ENCODE peak calls at places on chromosomes 16 and 17, in five cellular contexts. N is HepG2, K is IMR-90, C is HCT116, A is K562. R is an unnamed sample.

GRCh38 chr17:386145-386876 is 33.7 kb upstream of the RPH3AL start:
- DNase-seq in N (peak; percentile 47), K (no peak), A (peak; percentile 69), C (peak; percentile 6), R (peak; percentile 76)

GRCh38 chr16:65044861-65045260 is 77.0 kb downstream of the CDH11 start:
- DNase-seq in A (no peak), C (no peak), K (peak; percentile 92), N (no peak), R (no peak)

GRCh38 chr17:27858621-27859305 is 34.4 kb downstream of the LYRM9 start:
- DNase-seq in A (no peak), C (no peak), N (no peak), K (no peak), R (no peak)

GRCh38 chr16:47043970-47044684 is 70.7 kb upstream of the DNAJA2 start:
- DNase-seq in K (no peak), N (no peak), C (no peak), A (no peak), R (no peak)

GRCh38 chr17:68290268-68290954 is 516 bp downstream of the SLC16A6 start:
- DNase-seq in C (no peak), A (no peak), N (no peak), K (no peak), R (no peak)

GRCh38 chr17:60676758-60677307 is 818 bp upstream of the BCAS3 start:
- DNase-seq in K (no peak), N (no peak), C (no peak), A (no peak), R (no peak)

GRCh38 chr16:51971184-51971583 is 575.8 kb downstream of the TOX3 start:
- DNase-seq in K (peak; percentile 52), N (no peak), A (peak; percentile 2), C (no peak), R (peak; percentile 20)

GRCh38 chr16:75861981-75862380 is 135.7 kb upstream of the CPHXL start:
- DNase-seq in C (no peak), N (no peak), A (no peak), K (no peak), R (no peak)

GRCh38 chr16:80875616-80876015 is 71.2 kb upstream of the CDYL2 start:
- DNase-seq in N (no peak), A (no peak), C (no peak), K (no peak), R (no peak)

GRCh38 chr16:75219088-75219487 is 300 bp downstream of the CTRB1 start:
- DNase-seq in N (no peak), C (no peak), A (no peak), K (no peak), R (no peak)

GRCh38 chr16:25051446-25052160 is 36.4 kb upstream of the ARHGAP17 start:
- DNase-seq in C (no peak), N (no peak), K (peak; percentile 84), A (no peak), R (no peak)

GRCh38 chr17:21129023-21129681 is 2.4 kb downstream of the DHRS7B start:
- DNase-seq in N (peak; percentile 22), K (peak; percentile 67), C (no peak), A (no peak), R (peak; percentile 54)

GRCh38 chr17:16472539-16472938 is 19.5 kb downstream of the LRRC75A start:
- DNase-seq in C (no peak), K (no peak), A (no peak), N (no peak), R (no peak)

GRCh38 chr16:968620-969019 is 2.2 kb downstream of the LMF1 start:
- DNase-seq in N (no peak), C (no peak), K (no peak), A (no peak), R (no peak)

GRCh38 chr17:61331178-61331577 is 68.5 kb upstream of the TBX2 start:
- DNase-seq in C (no peak), K (no peak), N (no peak), A (no peak), R (no peak)

GRCh38 chr16:85193876-85194275 is 81.6 kb upstream of the CIBAR2 start:
- DNase-seq in K (no peak), A (no peak), N (no peak), C (no peak), R (no peak)

GRCh38 chr17:77296769-77297409 is 156.1 kb downstream of the SEC14L1 start:
- DNase-seq in K (no peak), A (no peak), C (no peak), N (no peak), R (no peak)

GRCh38 chr17:14427914-14428639 is 127.2 kb downstream of the HS3ST3B1 start:
- DNase-seq in A (no peak), K (no peak), N (no peak), C (no peak), R (no peak)

GRCh38 chr16:52283018-52283417 is 263.9 kb downstream of the TOX3 start:
- DNase-seq in N (no peak), C (no peak), A (no peak), K (peak; percentile 29), R (no peak)

GRCh38 chr17:51298508-51299371 is 38.4 kb downstream of the UTP18 start:
- DNase-seq in K (peak; percentile 54), C (peak; percentile 51), A (peak; percentile 60), N (peak; percentile 76), R (peak; percentile 51)

GRCh38 chr17:19322129-19322505 is 40.4 kb downstream of the B9D1 start:
- DNase-seq in C (no peak), A (no peak), K (no peak), N (no peak), R (no peak)

GRCh38 chr16:89319883-89320716 is 102.6 kb downstream of the ZNF778 start:
- DNase-seq in N (peak; percentile 64), A (peak; percentile 86), K (peak; percentile 85), C (no peak), R (peak; percentile 82)

GRCh38 chr17:74449773-74450172 is 16.7 kb upstream of the CD300A start:
- DNase-seq in A (no peak), K (no peak), C (no peak), N (no peak), R (no peak)

GRCh38 chr17:74448774-74449173 is 16.9 kb downstream of the GPRC5C start:
- DNase-seq in N (no peak), C (no peak), K (no peak), A (no peak), R (no peak)

GRCh38 chr17:74449306-74449705 is 17.1 kb upstream of the CD300A start:
- DNase-seq in C (no peak), N (no peak), A (no peak), K (no peak), R (no peak)

GRCh38 chr17:74446551-74447500 is 14.9 kb downstream of the GPRC5C start:
- DNase-seq in N (no peak), A (no peak), C (no peak), K (no peak), R (no peak)

GRCh38 chr17:74447628-74448159 is 15.8 kb downstream of the GPRC5C start:
- DNase-seq in C (no peak), A (no peak), N (no peak), K (no peak), R (no peak)
- TF ChIP-seq CEBPB in C (no peak), A (no peak), N (no peak), K (no peak), R (no peak)

GRCh38 chr17:17661134-17661533 is 20.1 kb upstream of the RAI1 start:
- DNase-seq in A (no peak), C (no peak), N (peak; percentile 53), K (no peak), R (no peak)

GRCh38 chr17:17663160-17664072 is 17.8 kb upstream of the RAI1 start:
- DNase-seq in C (peak; percentile 84), A (peak; percentile 85), N (peak; percentile 82), K (peak; percentile 97), R (peak; percentile 80)

GRCh38 chr17:17664073-17664470 is 17.2 kb upstream of the RAI1 start:
- DNase-seq in C (no peak), N (no peak), A (no peak), K (no peak), R (no peak)

GRCh38 chr17:17659340-17659739 is 21.9 kb upstream of the RAI1 start:
- DNase-seq in C (no peak), K (no peak), A (no peak), N (no peak), R (no peak)

DNA sequence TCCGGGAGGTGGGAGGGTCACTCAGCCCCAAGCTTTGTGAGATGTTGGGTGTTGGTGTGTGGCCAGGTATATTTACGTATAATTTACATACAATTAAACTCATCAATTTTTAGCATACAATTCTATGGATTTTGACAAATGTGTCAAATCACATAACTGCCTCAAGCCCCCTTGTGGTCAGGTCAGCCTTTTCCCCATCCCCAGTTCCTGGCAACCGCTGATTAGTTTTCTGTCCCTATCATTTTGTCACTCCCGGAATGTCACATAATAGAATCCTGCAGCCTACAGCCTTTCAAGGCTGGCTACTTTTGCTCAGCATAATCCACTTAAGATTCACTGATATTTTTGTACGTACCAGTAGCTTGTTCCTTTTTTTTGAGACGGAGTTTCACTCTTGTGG is 19.4 kb upstream of the RAI1 start:
- DNase-seq in K (no peak), C (no peak), N (no peak), A (no peak), R (no peak)
- TF ChIP-seq CEBPB in K (no peak), C (no peak), N (no peak), A (no peak), R (no peak)

GRCh38 chr17:41689497-41690299 is 1.0 kb downstream of the EIF1 start:
- DNase-seq in C (no peak), K (peak; percentile 69), N (peak; percentile 69), A (peak; percentile 77), R (peak; percentile 79)
- TF ChIP-seq CEBPB in C (no peak), K (no peak), N (no peak), A (peak; percentile 91), R (no peak)

DNA sequence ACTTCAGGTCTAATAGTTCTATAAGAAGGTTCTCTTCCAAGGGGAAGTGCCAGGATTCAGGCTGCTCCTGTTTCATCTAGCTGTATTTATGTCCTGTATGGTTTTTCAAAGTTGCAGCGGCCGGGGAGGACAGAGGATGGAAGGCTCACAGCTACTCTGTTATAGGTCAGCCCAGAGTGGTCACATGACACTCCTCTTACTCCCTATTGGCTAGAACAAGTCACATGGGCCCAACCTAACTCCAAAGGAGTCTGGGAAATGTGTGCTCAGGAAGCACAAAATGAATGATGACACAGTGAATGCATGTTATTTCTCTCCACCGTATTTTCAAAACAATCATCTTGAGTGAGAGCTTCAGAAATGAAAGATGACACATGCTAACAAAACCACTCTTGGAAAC is 645.1 kb upstream of the RBFOX1 start:
- DNase-seq in K (no peak), N (no peak), A (peak; percentile 3), C (no peak), R (no peak)
- TF ChIP-seq CEBPB in K (no peak), N (no peak), A (no peak), C (no peak), R (no peak)

DNA sequence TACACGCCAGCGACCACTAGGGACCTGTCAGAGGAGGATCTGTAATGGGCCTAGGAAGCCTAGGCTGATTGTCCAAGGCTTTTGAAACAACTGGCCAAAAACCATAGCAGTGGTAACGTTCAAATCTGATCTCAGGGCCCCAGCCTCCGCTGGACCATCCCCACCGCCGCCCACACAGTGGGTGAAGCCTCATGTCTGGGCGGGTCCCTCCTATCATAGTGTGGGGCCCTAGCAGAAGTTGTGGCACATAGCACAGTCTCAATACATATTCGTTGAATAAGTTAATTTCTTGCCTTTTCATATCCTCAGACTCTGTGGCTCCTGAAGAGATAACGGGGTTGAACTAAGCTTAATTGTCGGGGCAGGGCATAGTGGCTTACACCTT is 818 bp downstream of the DPH1 start:
- DNase-seq in C (peak; percentile 79), N (no peak), A (peak; percentile 88), K (no peak), R (no peak)
- TF ChIP-seq CEBPB in C (no peak), N (no peak), A (no peak), K (no peak), R (no peak)

GRCh38 chr16:8326234-8326633 is 264.1 kb downstream of the TMEM114 start:
- DNase-seq in C (no peak), K (no peak), A (no peak), N (no peak), R (no peak)
- TF ChIP-seq CEBPB in C (no peak), K (no peak), A (no peak), N (no peak), R (no peak)